ENCODE peak calls at places on chromosomes 6 and 20, in seven cellular contexts. T is CD8-positive, alpha-beta memory T cell; J is cardiac fibroblast; L is AG10803; N is brain microvascular endothelial cell; Z is tibial nerve; C is astrocyte. R is an unnamed sample.

GRCh38 chr6:153125032-153125431 is 6.0 kb downstream of the RGS17 start:
- DNase-seq in T (no peak), J (no peak), L (no peak), N (no peak), Z (no peak), C (no peak), R (no peak)

GRCh38 chr20:45341579-45341938 is 6.7 kb downstream of the SDC4 start:
- DNase-seq in T (no peak), J (no peak), L (no peak), N (no peak), Z (no peak), C (no peak), R (no peak)

GRCh38 chr6:36025932-36026327 is 1.5 kb upstream of the SLC26A8 start:
- DNase-seq in T (no peak), J (peak), L (peak), N (peak), Z (no peak), C (peak), R (no peak)

GRCh38 chr6:149470948-149471347 is 13.9 kb downstream of the ZC3H12D start:
- DNase-seq in T (no peak), J (no peak), L (no peak), N (no peak), Z (no peak), C (no peak), R (no peak)

GRCh38 chr6:159169193-159169555 is at the start of gene FNDC1:
- DNase-seq in T (peak), J (peak), L (peak), N (no peak), Z (no peak), C (no peak), R (peak)

GRCh38 chr6:72084992-72085569 is 198.7 kb downstream of the RIMS1 start:
- DNase-seq in T (no peak), J (peak), L (peak), N (no peak), Z (no peak), C (peak), R (peak)

GRCh38 chr20:34412453-34412852 is 49.4 kb downstream of the ITCH start:
- DNase-seq in T (no peak), J (no peak), L (no peak), N (no peak), Z (no peak), C (no peak), R (no peak)

GRCh38 chr6:167898673-167899311 is 72.1 kb downstream of the AFDN start:
- DNase-seq in T (no peak), J (peak), L (peak), N (no peak), Z (no peak), C (peak), R (no peak)

GRCh38 chr6:28081486-28081751 is 1.1 kb downstream of the ZNF165 start:
- DNase-seq in T (peak), J (no peak), L (no peak), N (no peak), Z (no peak), C (no peak), R (no peak)

GRCh38 chr6:125008261-125008671 is 46.0 kb downstream of the RNF217 start:
- DNase-seq in T (no peak), J (no peak), L (peak), N (peak), Z (no peak), C (peak), R (no peak)

GRCh38 chr6:84774174-84775158 is 10.1 kb upstream of the TBX18 start:
- DNase-seq in T (no peak), J (peak), L (peak), N (peak), Z (peak), C (no peak), R (no peak)

GRCh38 chr6:79841577-79842381 is 105.6 kb downstream of the ELOVL4 start:
- DNase-seq in T (no peak), J (no peak), L (no peak), N (peak), Z (no peak), C (no peak), R (no peak)

GRCh38 chr6:138410048-138410735 is 6.2 kb downstream of the HEBP2 start:
- DNase-seq in T (no peak), J (peak), L (peak), N (peak), Z (peak), C (no peak), R (no peak)

GRCh38 chr6:12291785-12292604 is 1.8 kb downstream of the EDN1 start:
- DNase-seq in T (no peak), J (peak), L (peak), N (no peak), Z (no peak), C (peak), R (no peak)

GRCh38 chr6:29919506-29919905 is 22.8 kb upstream of the HLA-A start:
- DNase-seq in T (no peak), J (no peak), L (no peak), N (no peak), Z (no peak), C (no peak), R (no peak)

GRCh38 chr6:70838907-70839285 is 118.0 kb downstream of the B3GAT2 start:
- DNase-seq in T (no peak), J (no peak), L (no peak), N (no peak), Z (no peak), C (no peak), R (no peak)

GRCh38 chr6:24425091-24425490 is 22.4 kb downstream of the MRS2 start:
- DNase-seq in T (no peak), J (no peak), L (no peak), N (no peak), Z (no peak), C (no peak), R (no peak)

GRCh38 chr6:100435299-100435698 is 29.4 kb downstream of the SIM1 start:
- DNase-seq in T (no peak), J (no peak), L (peak), N (no peak), Z (no peak), C (peak), R (peak)

GRCh38 chr6:143804835-143805239 is 38.3 kb upstream of the LTV1 start:
- DNase-seq in T (no peak), J (peak), L (no peak), N (peak), Z (no peak), C (peak), R (no peak)

GRCh38 chr6:111872521-111873177 is 603 bp downstream of the FYN start:
- DNase-seq in T (peak), J (peak), L (peak), N (peak), Z (peak), C (no peak), R (no peak)

GRCh38 chr20:40511478-40511877 is 177.6 kb downstream of the MAFB start:
- DNase-seq in T (no peak), J (peak), L (peak), N (peak), Z (peak), C (peak), R (no peak)

GRCh38 chr6:81750660-81751387 is 1.7 kb downstream of the TENT5A start:
- DNase-seq in T (no peak), J (peak), L (no peak), N (no peak), Z (no peak), C (no peak), R (no peak)

GRCh38 chr6:159978291-159979135 is 9.6 kb downstream of the IGF2R start:
- DNase-seq in T (no peak), J (no peak), L (no peak), N (no peak), Z (no peak), C (no peak), R (no peak)

GRCh38 chr6:3748208-3748701 is 3.3 kb downstream of the PXDC1 start:
- DNase-seq in T (no peak), J (peak), L (peak), N (peak), Z (peak), C (peak), R (peak)

GRCh38 chr20:11686900-11687543 is 230.7 kb upstream of the BTBD3 start:
- DNase-seq in T (no peak), J (peak), L (peak), N (peak), Z (no peak), C (peak), R (no peak)

GRCh38 chr20:33666293-33667244 is at the start of gene ACTL10:
- DNase-seq in T (peak), J (peak), L (peak), N (peak), Z (peak), C (peak), R (peak)

GRCh38 chr6:38427492-38428210 is 212.1 kb downstream of the BTBD9 start:
- DNase-seq in T (no peak), J (no peak), L (no peak), N (no peak), Z (no peak), C (no peak), R (peak)

GRCh38 chr6:77561768-77562314 is 91.0 kb upstream of the MEI4 start:
- DNase-seq in T (no peak), J (no peak), L (no peak), N (peak), Z (no peak), C (no peak), R (no peak)

GRCh38 chr6:161439093-161439492 is 165.2 kb upstream of the AGPAT4 start:
- DNase-seq in T (no peak), J (peak), L (peak), N (peak), Z (peak), C (peak), R (no peak)

GRCh38 chr20:62632575-62632974 is 9.7 kb upstream of the SLCO4A1 start:
- DNase-seq in T (no peak), J (no peak), L (no peak), N (no peak), Z (no peak), C (no peak), R (no peak)

GRCh38 chr6:33430991-33431879 is 11.4 kb downstream of the SYNGAP1 start:
- DNase-seq in T (peak), J (peak), L (peak), N (peak), Z (peak), C (peak), R (peak)

GRCh38 chr6:33431880-33432541 is 12.1 kb downstream of the SYNGAP1 start:
- DNase-seq in T (no peak), J (no peak), L (no peak), N (no peak), Z (no peak), C (no peak), R (no peak)

GRCh38 chr6:33429745-33430042 is 9.8 kb downstream of the SYNGAP1 start:
- DNase-seq in T (no peak), J (no peak), L (no peak), N (no peak), Z (no peak), C (no peak), R (no peak)

GRCh38 chr6:33428891-33429744 is 9.3 kb downstream of the SYNGAP1 start:
- DNase-seq in T (no peak), J (no peak), L (no peak), N (no peak), Z (no peak), C (no peak), R (no peak)

DNA sequence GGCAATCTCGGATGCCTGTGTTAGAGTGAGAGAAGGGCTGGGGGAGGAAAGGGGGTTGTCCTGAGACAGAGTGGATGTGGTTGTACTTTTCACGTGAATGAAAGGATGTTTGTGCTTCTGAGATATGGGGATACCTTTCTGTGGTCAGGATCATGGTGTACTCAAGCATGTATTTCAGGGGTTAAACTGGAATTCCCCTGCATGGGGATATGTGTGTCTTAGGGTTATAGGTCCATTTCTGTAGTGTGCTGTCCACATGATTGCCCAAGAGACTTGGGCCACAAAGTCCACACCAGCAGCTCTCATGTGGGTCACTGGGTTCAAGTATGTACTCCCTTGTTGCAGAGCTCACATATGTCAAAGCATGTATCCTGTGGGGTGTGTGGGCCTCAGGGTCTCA is 10.5 kb downstream of the SYNGAP1 start:
- DNase-seq in T (no peak), J (no peak), L (no peak), N (no peak), Z (no peak), C (no peak), R (no peak)
- H3K4me3 ChIP-seq in T (peak), J (no peak), L (no peak), N (no peak), Z (no peak), C (no peak), R (no peak)

DNA sequence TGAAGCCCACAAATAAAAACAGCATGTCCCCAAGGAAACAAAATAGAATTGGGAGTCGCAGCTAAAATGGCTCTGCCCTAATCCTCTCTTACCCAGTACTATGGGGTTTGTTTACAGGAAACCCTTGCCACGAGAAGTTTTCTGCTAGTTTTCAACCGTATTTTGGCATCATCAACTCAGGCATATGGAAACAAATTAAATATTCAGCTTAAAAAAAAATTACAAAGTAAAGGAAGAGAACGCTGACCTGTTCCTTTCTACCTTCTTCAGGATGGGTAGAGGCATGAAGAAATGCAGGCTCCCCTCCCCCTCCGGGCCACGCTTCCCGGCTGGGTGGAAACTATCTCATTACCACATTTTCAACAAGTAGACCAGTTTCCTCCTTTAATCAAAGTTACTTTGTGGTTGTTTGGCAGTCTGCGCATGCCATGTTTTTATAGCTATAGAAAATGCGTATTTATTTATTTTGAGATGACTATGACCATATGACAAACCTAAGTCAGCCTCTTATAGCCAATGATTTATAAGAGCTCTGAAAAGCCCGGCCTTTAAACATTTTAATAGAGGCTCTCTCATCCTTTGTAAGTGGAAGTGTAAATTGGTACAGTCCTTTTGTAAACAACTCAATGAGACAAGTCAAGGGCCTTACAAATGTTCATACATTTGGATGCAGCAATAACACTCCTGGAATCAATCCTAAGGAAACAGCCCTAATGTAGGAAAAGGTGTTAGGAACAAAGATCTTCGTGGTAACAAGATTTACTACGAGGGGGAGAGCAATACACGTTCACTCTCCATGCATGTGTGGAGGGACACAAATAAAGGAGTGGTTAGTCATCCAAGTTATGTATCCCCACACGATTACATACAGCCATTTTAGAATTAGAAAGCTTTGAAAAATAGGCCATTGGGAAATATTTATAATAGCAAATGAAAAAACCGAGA is 16.1 kb upstream of the ZNF217 start:
- DNase-seq in T (peak), J (peak), L (peak), N (no peak), Z (no peak), C (peak), R (peak)
- H3K4me3 ChIP-seq in T (peak), J (no peak), L (no peak), N (no peak), Z (peak), C (no peak), R (no peak)

GRCh38 chr6:91149246-91149645 is 562.4 kb upstream of the MAP3K7 start:
- DNase-seq in T (no peak), J (peak), L (no peak), N (no peak), Z (no peak), C (peak), R (no peak)
- H3K4me3 ChIP-seq in T (no peak), J (no peak), L (no peak), N (no peak), Z (no peak), C (no peak), R (no peak)

DNA sequence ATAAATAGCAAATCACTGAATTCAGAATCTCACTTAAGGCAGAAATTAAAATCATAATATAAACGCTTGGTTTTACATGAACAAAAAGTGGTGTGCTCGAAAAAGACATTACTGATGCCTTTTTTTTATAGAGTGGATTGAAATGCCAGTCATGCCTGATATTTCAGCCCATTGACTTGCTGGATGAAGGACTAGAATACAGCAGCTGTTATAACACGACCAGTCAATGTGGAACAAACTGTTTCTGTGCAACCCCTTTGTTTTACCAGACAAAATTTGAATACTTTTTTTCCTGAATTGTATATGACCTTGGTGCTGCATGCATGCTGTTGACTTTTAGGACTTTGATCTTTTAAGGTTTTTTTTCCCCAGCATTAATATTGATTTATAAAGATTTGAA is 150.0 kb downstream of the QKI start:
- DNase-seq in T (no peak), J (no peak), L (no peak), N (no peak), Z (no peak), C (no peak), R (no peak)
- H3K4me3 ChIP-seq in T (no peak), J (no peak), L (no peak), N (no peak), Z (no peak), C (no peak), R (no peak)

GRCh38 chr6:87745966-87746721 is 44.1 kb upstream of the AKIRIN2 start:
- DNase-seq in T (no peak), J (no peak), L (peak), N (no peak), Z (no peak), C (no peak), R (no peak)

GRCh38 chr6:87741001-87741650 is 39.1 kb upstream of the AKIRIN2 start:
- DNase-seq in T (no peak), J (no peak), L (no peak), N (no peak), Z (no peak), C (no peak), R (no peak)

GRCh38 chr6:87742106-87742505 is 40.1 kb upstream of the AKIRIN2 start:
- DNase-seq in T (peak), J (no peak), L (no peak), N (no peak), Z (peak), C (no peak), R (no peak)

GRCh38 chr6:87747646-87748045 is 45.6 kb upstream of the AKIRIN2 start:
- DNase-seq in T (no peak), J (no peak), L (no peak), N (no peak), Z (no peak), C (no peak), R (no peak)

DNA sequence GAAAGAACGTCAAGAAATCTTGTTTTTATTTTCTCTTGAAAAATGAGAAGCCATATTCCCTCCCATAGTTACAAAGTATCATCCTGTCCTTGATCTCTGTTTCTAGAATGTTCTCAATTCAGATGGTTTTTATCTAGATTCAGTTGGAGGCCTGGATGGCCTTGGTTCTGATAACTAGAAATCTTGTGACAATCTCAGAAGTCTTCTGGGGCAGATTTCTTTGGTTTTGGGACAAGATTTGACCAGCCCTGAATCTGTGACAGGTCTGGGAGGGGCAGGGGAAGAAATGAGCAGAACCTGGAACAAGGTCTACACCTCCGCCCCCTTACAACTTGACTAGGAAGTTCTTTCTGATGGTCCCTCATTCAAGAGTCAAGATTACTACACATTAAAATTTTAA is 41.4 kb upstream of the AKIRIN2 start:
- DNase-seq in T (no peak), J (no peak), L (no peak), N (no peak), Z (no peak), C (no peak), R (no peak)
- H3K4me3 ChIP-seq in T (no peak), J (no peak), L (no peak), N (no peak), Z (no peak), C (no peak), R (no peak)

DNA sequence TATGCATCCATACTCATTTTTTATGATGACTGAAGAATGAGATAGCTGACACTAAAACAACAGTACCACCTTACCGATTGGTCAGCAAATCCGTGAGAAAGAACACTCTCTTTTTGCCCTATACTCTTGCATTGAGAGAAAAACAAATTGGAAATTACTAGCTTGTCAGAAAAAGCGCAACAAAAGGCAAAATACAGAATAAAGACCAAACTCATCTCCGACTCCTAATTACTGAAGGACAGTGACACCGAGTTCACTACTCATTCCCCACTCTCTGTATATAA is 2.1 kb downstream of the MCUR1 start:
- DNase-seq in T (no peak), J (no peak), L (no peak), N (no peak), Z (no peak), C (no peak), R (no peak)
- H3K4me3 ChIP-seq in T (no peak), J (no peak), L (no peak), N (no peak), Z (no peak), C (no peak), R (no peak)

GRCh38 chr6:17808609-17809008 is 101.9 kb upstream of the NUP153 start:
- DNase-seq in T (no peak), J (no peak), L (no peak), N (no peak), Z (no peak), C (no peak), R (no peak)

GRCh38 chr6:17817763-17818162 is 111.0 kb upstream of the NUP153 start:
- DNase-seq in T (no peak), J (no peak), L (peak), N (no peak), Z (no peak), C (no peak), R (no peak)

GRCh38 chr6:17816921-17817611 is 110.3 kb upstream of the NUP153 start:
- DNase-seq in T (no peak), J (peak), L (peak), N (no peak), Z (no peak), C (no peak), R (no peak)

GRCh38 chr6:17813561-17813960 is 106.8 kb upstream of the NUP153 start:
- DNase-seq in T (no peak), J (no peak), L (no peak), N (no peak), Z (no peak), C (no peak), R (no peak)

GRCh38 chr6:17812311-17812710 is 105.6 kb upstream of the NUP153 start:
- DNase-seq in T (no peak), J (no peak), L (no peak), N (no peak), Z (no peak), C (no peak), R (no peak)
- H3K4me3 ChIP-seq in T (no peak), J (no peak), L (no peak), N (no peak), Z (no peak), C (no peak), R (no peak)

GRCh38 chr20:46814366-46815232 is 80.0 kb upstream of the EYA2 start:
- DNase-seq in T (no peak), J (peak), L (peak), N (peak), Z (no peak), C (peak), R (peak)
- H3K4me3 ChIP-seq in T (no peak), J (no peak), L (no peak), N (peak), Z (no peak), C (peak), R (no peak)